ENCODE peak calls at places on chromosomes 7 and 10, in eight cellular contexts. O is neural progenitor cell; A is endodermal cell; E is lower lobe of right lung; L is neural crest cell; K is brain microvascular endothelial cell; H is mammary epithelial cell; Q is activated CD8-positive, alpha-beta T cell treated with anti-CD3 and anti-CD28 coated beads for 36 hours. Z is an unnamed sample.

GRCh38 chr10:79192677-79193003 is 123.9 kb downstream of the ZMIZ1 start:
- DNase-seq in O (no peak), A (no peak), E (no peak), L (no peak), K (no peak), H (peak), Q (no peak), Z (no peak)

GRCh38 chr10:72073677-72074412 is 14.5 kb downstream of the SPOCK2 start:
- DNase-seq in O (no peak), A (no peak), E (peak), L (no peak), K (no peak), H (no peak), Q (no peak), Z (no peak)

GRCh38 chr7:113289140-113289740 is 170.9 kb upstream of the SMIM30 start:
- DNase-seq in O (peak), A (no peak), E (no peak), L (no peak), K (peak), H (peak), Q (peak), Z (no peak)

GRCh38 chr7:65609131-65609530 is 235.5 kb downstream of the ZNF92 start:
- DNase-seq in O (no peak), A (no peak), E (no peak), L (no peak), K (no peak), H (no peak), Q (no peak), Z (no peak)

GRCh38 chr7:96739167-96739566 is 29.5 kb upstream of the SEM1 start:
- DNase-seq in O (no peak), A (no peak), E (no peak), L (no peak), K (no peak), H (no peak), Q (no peak), Z (no peak)

GRCh38 chr7:125256446-125256845 is 326.8 kb upstream of the POT1 start:
- DNase-seq in O (no peak), A (no peak), E (no peak), L (no peak), K (no peak), H (peak), Q (no peak), Z (no peak)

GRCh38 chr7:149753370-149754233 is 19.8 kb downstream of the ZNF467 start:
- DNase-seq in O (peak), A (peak), E (peak), L (peak), K (peak), H (peak), Q (no peak), Z (peak)

GRCh38 chr7:38169862-38170261 is 8.2 kb upstream of the STARD3NL start:
- DNase-seq in O (no peak), A (peak), E (no peak), L (no peak), K (peak), H (peak), Q (no peak), Z (no peak)

GRCh38 chr7:102841290-102841689 is 71.5 kb upstream of the LRRC17 start:
- DNase-seq in O (no peak), A (no peak), E (no peak), L (no peak), K (no peak), H (no peak), Q (no peak), Z (peak)

GRCh38 chr10:43137701-43137970 is 609 bp upstream of the CSGALNACT2 start:
- DNase-seq in O (peak), A (peak), E (peak), L (peak), K (peak), H (no peak), Q (peak), Z (no peak)

GRCh38 chr10:99329891-99330674 is 927 bp downstream of the CNNM1 start:
- DNase-seq in O (peak), A (peak), E (peak), L (peak), K (no peak), H (peak), Q (peak), Z (peak)

GRCh38 chr10:126063353-126063791 is 167.0 kb downstream of the FANK1 start:
- DNase-seq in O (no peak), A (no peak), E (no peak), L (no peak), K (peak), H (peak), Q (no peak), Z (no peak)

GRCh38 chr7:122902751-122903495 is 16.7 kb upstream of the CADPS2 start:
- DNase-seq in O (no peak), A (no peak), E (no peak), L (no peak), K (no peak), H (peak), Q (no peak), Z (no peak)

GRCh38 chr10:88386878-88387773 is 196.0 kb downstream of the RNLS start:
- DNase-seq in O (peak), A (peak), E (no peak), L (peak), K (peak), H (peak), Q (no peak), Z (peak)

GRCh38 chr7:69597278-69598076 is 798 bp upstream of the AUTS2 start:
- DNase-seq in O (peak), A (peak), E (peak), L (peak), K (no peak), H (no peak), Q (peak), Z (peak)

GRCh38 chr7:136637826-136638225 is 230.6 kb upstream of the CHRM2 start:
- DNase-seq in O (no peak), A (no peak), E (no peak), L (no peak), K (peak), H (no peak), Q (no peak), Z (no peak)

GRCh38 chr7:33853361-33854062 is 51.8 kb upstream of the BMPER start:
- DNase-seq in O (no peak), A (no peak), E (no peak), L (no peak), K (peak), H (peak), Q (no peak), Z (no peak)

GRCh38 chr10:94524146-94524545 is 21.4 kb upstream of the HELLS start:
- DNase-seq in O (no peak), A (no peak), E (no peak), L (no peak), K (no peak), H (peak), Q (no peak), Z (no peak)

GRCh38 chr10:35843524-35844171 is 201.6 kb upstream of the FZD8 start:
- DNase-seq in O (peak), A (peak), E (no peak), L (no peak), K (no peak), H (no peak), Q (no peak), Z (no peak)

GRCh38 chr7:107933386-107934013 is 42.5 kb downstream of the DLD start:
- DNase-seq in O (peak), A (peak), E (no peak), L (no peak), K (no peak), H (no peak), Q (peak), Z (no peak)

GRCh38 chr10:52379287-52379686 is 65.2 kb downstream of the DKK1 start:
- DNase-seq in O (no peak), A (no peak), E (no peak), L (no peak), K (no peak), H (no peak), Q (no peak), Z (no peak)

GRCh38 chr10:128563387-128563786 is 437.2 kb upstream of the MKI67 start:
- DNase-seq in O (no peak), A (no peak), E (no peak), L (no peak), K (no peak), H (no peak), Q (no peak), Z (no peak)

GRCh38 chr7:103148131-103148993 is 537 bp downstream of the NAPEPLD start:
- DNase-seq in O (no peak), A (no peak), E (no peak), L (no peak), K (no peak), H (peak), Q (no peak), Z (no peak)

GRCh38 chr7:15557686-15558085 is 4.1 kb downstream of the AGMO start:
- DNase-seq in O (no peak), A (no peak), E (no peak), L (no peak), K (no peak), H (no peak), Q (no peak), Z (no peak)

GRCh38 chr10:19929466-19930140 is 113.4 kb downstream of the PLXDC2 start:
- DNase-seq in O (no peak), A (no peak), E (no peak), L (no peak), K (peak), H (peak), Q (no peak), Z (no peak)

GRCh38 chr7:7315851-7316250 is 133.5 kb downstream of the C1GALT1 start:
- DNase-seq in O (no peak), A (no peak), E (no peak), L (no peak), K (no peak), H (no peak), Q (no peak), Z (no peak)

GRCh38 chr7:47950714-47951113 is 2.4 kb upstream of the PKD1L1 start:
- DNase-seq in O (peak), A (no peak), E (no peak), L (no peak), K (no peak), H (no peak), Q (no peak), Z (no peak)

GRCh38 chr7:35003679-35004278 is 33.5 kb downstream of the DPY19L1 start:
- DNase-seq in O (no peak), A (peak), E (peak), L (no peak), K (peak), H (peak), Q (no peak), Z (no peak)

GRCh38 chr10:6173203-6173602 is 29.5 kb upstream of the PFKFB3 start:
- DNase-seq in O (peak), A (peak), E (no peak), L (no peak), K (no peak), H (no peak), Q (peak), Z (no peak)
- TF ChIP-seq CTCF in O (peak), A (peak), E (peak), L (peak), K (peak), H (no peak), Q (peak), Z (no peak)

GRCh38 chr10:119362122-119362521 is 154.8 kb downstream of the GRK5 start:
- DNase-seq in O (no peak), A (no peak), E (no peak), L (no peak), K (no peak), H (no peak), Q (no peak), Z (no peak)

GRCh38 chr10:119368581-119368980 is 161.2 kb downstream of the GRK5 start:
- DNase-seq in O (no peak), A (no peak), E (no peak), L (no peak), K (no peak), H (no peak), Q (no peak), Z (no peak)

GRCh38 chr10:119367841-119368549 is 160.6 kb downstream of the GRK5 start:
- DNase-seq in O (no peak), A (no peak), E (no peak), L (no peak), K (no peak), H (no peak), Q (no peak), Z (no peak)

GRCh38 chr10:119365773-119366640 is 158.6 kb downstream of the GRK5 start:
- DNase-seq in O (peak), A (peak), E (peak), L (no peak), K (no peak), H (no peak), Q (no peak), Z (no peak)

GRCh38 chr10:119364941-119365340 is 157.6 kb downstream of the GRK5 start:
- DNase-seq in O (no peak), A (no peak), E (no peak), L (no peak), K (no peak), H (no peak), Q (no peak), Z (no peak)
- TF ChIP-seq CTCF in O (no peak), A (peak), E (no peak), L (peak), K (peak), H (no peak), Q (no peak), Z (no peak)

GRCh38 chr7:73342645-73343044 is 14.7 kb downstream of the FKBP6 start:
- DNase-seq in O (peak), A (peak), E (no peak), L (no peak), K (peak), H (peak), Q (no peak), Z (no peak)
- TF ChIP-seq CTCF in O (peak), A (peak), E (peak), L (peak), K (peak), H (peak), Q (no peak), Z (peak)

GRCh38 chr7:29539471-29539870 is 24.2 kb upstream of the PRR15 start:
- DNase-seq in O (no peak), A (no peak), E (no peak), L (no peak), K (no peak), H (peak), Q (no peak), Z (no peak)

DNA sequence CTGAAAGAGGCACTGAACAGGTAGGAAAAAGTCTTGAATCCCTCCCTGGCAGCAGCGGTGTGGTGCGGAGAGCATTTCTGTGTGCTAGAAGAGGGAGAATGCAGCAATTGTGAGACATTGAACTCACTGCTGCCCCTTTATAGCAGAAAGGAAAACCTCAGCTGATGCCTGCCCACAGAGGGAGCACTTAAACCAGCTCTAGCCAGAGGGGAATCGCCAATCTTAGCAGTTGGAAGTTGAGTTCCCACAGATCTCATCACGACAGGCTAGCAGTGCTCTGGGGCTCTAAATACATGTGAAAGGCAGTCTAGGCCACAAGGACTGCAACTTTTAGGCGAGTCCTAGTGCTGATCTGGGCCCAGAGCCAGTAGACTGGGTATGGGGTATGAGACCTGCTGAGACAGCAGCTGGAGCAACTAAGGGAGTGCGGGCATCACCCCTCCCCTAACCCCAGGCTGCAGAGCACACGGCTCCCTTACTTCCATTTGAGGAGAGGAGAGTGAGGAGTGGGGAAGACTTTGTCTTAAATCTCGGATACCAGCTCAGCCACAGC is 25.2 kb upstream of the PRR15 start:
- DNase-seq in O (peak), A (peak), E (no peak), L (no peak), K (no peak), H (no peak), Q (no peak), Z (no peak)
- TF ChIP-seq CTCF in O (peak), A (peak), E (no peak), L (no peak), K (peak), H (no peak), Q (no peak), Z (no peak)

GRCh38 chr7:73984481-73985205 is 43.3 kb upstream of the ELN start:
- DNase-seq in O (no peak), A (no peak), E (no peak), L (no peak), K (no peak), H (no peak), Q (no peak), Z (no peak)

GRCh38 chr7:73983437-73984164 is 44.4 kb upstream of the ELN start:
- DNase-seq in O (no peak), A (no peak), E (peak), L (no peak), K (no peak), H (no peak), Q (no peak), Z (no peak)

GRCh38 chr7:73987298-73987697 is 40.7 kb upstream of the ELN start:
- DNase-seq in O (no peak), A (no peak), E (no peak), L (no peak), K (no peak), H (no peak), Q (no peak), Z (no peak)

GRCh38 chr7:73986158-73986631 is 41.8 kb upstream of the ELN start:
- DNase-seq in O (peak), A (no peak), E (no peak), L (no peak), K (no peak), H (no peak), Q (no peak), Z (no peak)

DNA sequence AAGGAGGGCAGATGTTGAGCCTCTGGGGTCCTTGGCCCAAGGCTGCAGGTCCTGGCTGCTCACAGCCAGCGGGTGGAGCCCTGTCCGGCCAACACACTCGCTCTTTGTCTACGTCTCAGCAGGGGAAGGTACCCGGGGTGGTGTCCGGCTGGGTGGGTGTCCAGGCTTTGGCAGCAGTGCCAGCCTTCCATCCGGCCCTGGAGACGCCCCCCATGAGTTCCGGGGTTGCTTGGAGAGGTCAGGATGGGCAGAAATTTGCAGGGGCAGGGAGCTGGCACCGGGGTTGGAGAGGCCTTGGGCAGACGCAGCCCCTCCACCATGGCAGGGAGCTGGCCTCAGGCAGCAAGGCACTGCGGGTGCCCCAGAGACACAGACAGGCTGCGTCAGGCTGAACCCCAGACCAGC is 42.2 kb upstream of the ELN start:
- DNase-seq in O (no peak), A (no peak), E (no peak), L (no peak), K (no peak), H (no peak), Q (no peak), Z (no peak)
- TF ChIP-seq CTCF in O (no peak), A (peak), E (no peak), L (no peak), K (peak), H (no peak), Q (no peak), Z (no peak)

GRCh38 chr10:73653701-73654100 is 2.1 kb downstream of the SYNPO2L start:
- DNase-seq in O (peak), A (peak), E (no peak), L (no peak), K (peak), H (no peak), Q (peak), Z (no peak)

GRCh38 chr10:73650537-73651331 is 5.1 kb downstream of the SYNPO2L start:
- DNase-seq in O (no peak), A (no peak), E (no peak), L (no peak), K (peak), H (peak), Q (no peak), Z (no peak)

GRCh38 chr10:73655990-73656298 is at the start of gene SYNPO2L:
- DNase-seq in O (no peak), A (no peak), E (no peak), L (no peak), K (no peak), H (no peak), Q (no peak), Z (no peak)

GRCh38 chr10:73655257-73655989 is 406 bp downstream of the SYNPO2L start:
- DNase-seq in O (no peak), A (no peak), E (no peak), L (no peak), K (no peak), H (no peak), Q (no peak), Z (no peak)

DNA sequence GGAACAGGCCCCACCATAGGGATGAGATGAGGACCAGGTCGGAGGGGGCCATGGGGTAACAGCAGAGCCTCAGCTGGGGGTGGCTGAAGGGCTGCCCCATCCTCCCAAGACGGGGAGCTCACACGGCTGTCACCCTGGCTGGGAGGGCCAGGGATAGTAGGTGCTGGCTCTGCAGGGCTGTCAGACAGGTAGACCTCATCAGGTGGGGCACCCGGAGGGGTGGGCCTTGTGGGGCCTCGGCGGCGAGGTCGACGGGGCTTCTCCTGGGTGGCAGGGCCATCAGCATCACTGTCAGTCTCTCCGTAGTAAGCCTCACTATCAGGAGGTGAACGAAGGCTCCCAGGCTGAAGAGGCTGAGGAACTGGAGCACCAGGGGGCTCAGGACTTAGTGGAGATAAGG is 2.6 kb downstream of the SYNPO2L start:
- DNase-seq in O (no peak), A (no peak), E (no peak), L (no peak), K (no peak), H (no peak), Q (no peak), Z (no peak)
- TF ChIP-seq CTCF in O (no peak), A (no peak), E (no peak), L (no peak), K (no peak), H (no peak), Q (no peak), Z (no peak)

GRCh38 chr7:204326-204725 is 12.0 kb downstream of the FAM20C start:
- DNase-seq in O (no peak), A (no peak), E (no peak), L (no peak), K (no peak), H (no peak), Q (no peak), Z (no peak)

GRCh38 chr7:200290-200689 is 7.9 kb downstream of the FAM20C start:
- DNase-seq in O (peak), A (no peak), E (no peak), L (no peak), K (no peak), H (no peak), Q (no peak), Z (no peak)

GRCh38 chr7:199465-200249 is 7.3 kb downstream of the FAM20C start:
- DNase-seq in O (peak), A (no peak), E (no peak), L (no peak), K (no peak), H (no peak), Q (no peak), Z (no peak)

GRCh38 chr7:197413-198335 is 5.3 kb downstream of the FAM20C start:
- DNase-seq in O (no peak), A (no peak), E (no peak), L (no peak), K (no peak), H (no peak), Q (no peak), Z (no peak)

GRCh38 chr7:200704-201103 is 8.3 kb downstream of the FAM20C start:
- DNase-seq in O (no peak), A (peak), E (no peak), L (no peak), K (no peak), H (no peak), Q (no peak), Z (no peak)
- TF ChIP-seq CTCF in O (peak), A (peak), E (no peak), L (no peak), K (peak), H (peak), Q (no peak), Z (no peak)